ENCODE peak calls at places on chromosomes 1 and 21, in six cellular contexts. One of them, this sample, is unnamed. For H3K9me3, the result is how much of the 10 kb centered on the place peaks cover.

GRCh38 chr1:5926686-5927435 is 65.4 kb downstream of the NPHP4 start:
- DNase-seq in right lobe of liver: no peak
- DNase-seq in Panc1: no peak
- DNase-seq in heart left ventricle: no peak
- DNase-seq in mucosa of descending colon: no peak
- DNase-seq in RWPE2: no peak
- DNase-seq in this sample: no peak

GRCh38 chr1:197736689-197737088 is 38.6 kb downstream of the DENND1B start:
- DNase-seq in RWPE2: no peak
- DNase-seq in mucosa of descending colon: no peak
- DNase-seq in Panc1: no peak
- DNase-seq in heart left ventricle: no peak
- DNase-seq in right lobe of liver: no peak
- DNase-seq in this sample: no peak

GRCh38 chr21:35984654-35985366 is 75.5 kb downstream of the SETD4 start:
- DNase-seq in right lobe of liver: no peak
- DNase-seq in mucosa of descending colon: no peak
- DNase-seq in heart left ventricle: no peak
- DNase-seq in Panc1: no peak
- DNase-seq in RWPE2: no peak
- DNase-seq in this sample: no peak

GRCh38 chr1:115829023-115829674 is 11.8 kb downstream of the NHLH2 start:
- DNase-seq in Panc1: no peak
- DNase-seq in heart left ventricle: no peak
- DNase-seq in mucosa of descending colon: peak
- DNase-seq in right lobe of liver: no peak
- DNase-seq in RWPE2: peak
- DNase-seq in this sample: no peak

GRCh38 chr1:11929849-11930248 is 3.6 kb upstream of the KIAA2013 start:
- DNase-seq in mucosa of descending colon: peak
- DNase-seq in Panc1: no peak
- DNase-seq in right lobe of liver: peak
- DNase-seq in heart left ventricle: peak
- DNase-seq in RWPE2: no peak
- DNase-seq in this sample: no peak

GRCh38 chr1:246136477-246136876 is 370.6 kb downstream of the SMYD3 start:
- DNase-seq in right lobe of liver: no peak
- DNase-seq in heart left ventricle: no peak
- DNase-seq in RWPE2: no peak
- DNase-seq in mucosa of descending colon: no peak
- DNase-seq in Panc1: no peak
- DNase-seq in this sample: no peak

GRCh38 chr1:59669752-59670312 is 144.9 kb upstream of the HOOK1 start:
- DNase-seq in right lobe of liver: no peak
- DNase-seq in Panc1: no peak
- DNase-seq in RWPE2: no peak
- DNase-seq in heart left ventricle: peak
- DNase-seq in mucosa of descending colon: no peak
- DNase-seq in this sample: no peak

GRCh38 chr1:212132040-212132439 is 96.5 kb downstream of the DTL start:
- DNase-seq in mucosa of descending colon: no peak
- DNase-seq in right lobe of liver: no peak
- DNase-seq in RWPE2: no peak
- DNase-seq in Panc1: no peak
- DNase-seq in heart left ventricle: no peak
- DNase-seq in this sample: no peak

GRCh38 chr1:55636691-55637090 is 421.5 kb upstream of the USP24 start:
- DNase-seq in Panc1: no peak
- DNase-seq in mucosa of descending colon: no peak
- DNase-seq in right lobe of liver: no peak
- DNase-seq in RWPE2: no peak
- DNase-seq in heart left ventricle: no peak
- DNase-seq in this sample: no peak

GRCh38 chr1:154736840-154737239 is 128.9 kb upstream of the ADAR start:
- DNase-seq in RWPE2: no peak
- DNase-seq in right lobe of liver: no peak
- DNase-seq in Panc1: no peak
- DNase-seq in heart left ventricle: no peak
- DNase-seq in mucosa of descending colon: no peak
- DNase-seq in this sample: no peak

GRCh38 chr1:165306543-165307434 is 49.7 kb downstream of the LMX1A start:
- DNase-seq in mucosa of descending colon: no peak
- DNase-seq in right lobe of liver: no peak
- DNase-seq in Panc1: no peak
- DNase-seq in heart left ventricle: no peak
- DNase-seq in RWPE2: no peak
- DNase-seq in this sample: no peak

GRCh38 chr1:95309031-95309459 is 75.0 kb downstream of the RWDD3 start:
- DNase-seq in Panc1: no peak
- DNase-seq in heart left ventricle: peak
- DNase-seq in right lobe of liver: no peak
- DNase-seq in RWPE2: no peak
- DNase-seq in mucosa of descending colon: no peak
- DNase-seq in this sample: no peak

GRCh38 chr1:184296466-184297243 is 90.2 kb upstream of the C1orf21 start:
- DNase-seq in mucosa of descending colon: peak
- DNase-seq in RWPE2: no peak
- DNase-seq in Panc1: no peak
- DNase-seq in right lobe of liver: peak
- DNase-seq in heart left ventricle: peak
- DNase-seq in this sample: no peak

GRCh38 chr1:184297244-184297750 is 89.5 kb upstream of the C1orf21 start:
- DNase-seq in right lobe of liver: no peak
- DNase-seq in Panc1: no peak
- DNase-seq in heart left ventricle: no peak
- DNase-seq in mucosa of descending colon: no peak
- DNase-seq in RWPE2: no peak
- DNase-seq in this sample: no peak

GRCh38 chr1:184287001-184287400 is 99.8 kb upstream of the C1orf21 start:
- DNase-seq in RWPE2: no peak
- DNase-seq in mucosa of descending colon: no peak
- DNase-seq in heart left ventricle: no peak
- DNase-seq in Panc1: no peak
- DNase-seq in right lobe of liver: no peak
- DNase-seq in this sample: no peak

GRCh38 chr1:184289825-184290550 is 96.8 kb upstream of the C1orf21 start:
- DNase-seq in mucosa of descending colon: no peak
- DNase-seq in Panc1: no peak
- DNase-seq in right lobe of liver: no peak
- DNase-seq in heart left ventricle: no peak
- DNase-seq in RWPE2: no peak
- DNase-seq in this sample: no peak

DNA sequence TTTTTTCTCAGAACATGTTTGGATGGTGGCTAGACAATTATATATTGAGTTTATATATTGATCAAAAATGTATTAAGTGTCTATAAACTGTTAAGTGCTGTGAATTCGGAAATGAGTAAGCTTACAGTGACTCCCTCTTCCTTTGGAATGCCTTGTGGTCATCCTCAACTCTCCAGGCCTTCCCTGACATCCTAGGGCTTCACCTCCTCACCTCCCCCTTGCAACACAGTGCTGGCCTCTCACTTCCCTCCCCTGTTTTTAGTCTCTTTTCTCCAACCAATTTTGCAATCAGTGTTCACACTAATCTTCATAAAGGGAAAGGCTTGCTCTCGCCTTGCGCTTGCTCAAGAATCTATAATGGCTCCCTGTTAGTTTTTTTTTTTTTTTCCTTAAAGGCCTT is 95.1 kb upstream of the C1orf21 start:
- DNase-seq in mucosa of descending colon: no peak
- DNase-seq in RWPE2: no peak
- DNase-seq in right lobe of liver: no peak
- DNase-seq in Panc1: no peak
- DNase-seq in heart left ventricle: no peak
- DNase-seq in this sample: no peak
- H3K9me3 ChIP-seq in mucosa of descending colon: under half
- H3K9me3 ChIP-seq in RWPE2: under half
- H3K9me3 ChIP-seq in right lobe of liver: under half
- H3K9me3 ChIP-seq in Panc1: under half
- H3K9me3 ChIP-seq in heart left ventricle: under half
- H3K9me3 ChIP-seq in this sample: under half

GRCh38 chr1:48955774-48956173 is 179.1 kb upstream of the BEND5 start:
- DNase-seq in right lobe of liver: no peak
- DNase-seq in Panc1: no peak
- DNase-seq in heart left ventricle: no peak
- DNase-seq in RWPE2: no peak
- DNase-seq in mucosa of descending colon: no peak
- DNase-seq in this sample: no peak

GRCh38 chr1:48947761-48948537 is 171.3 kb upstream of the BEND5 start:
- DNase-seq in RWPE2: no peak
- DNase-seq in heart left ventricle: no peak
- DNase-seq in right lobe of liver: no peak
- DNase-seq in mucosa of descending colon: no peak
- DNase-seq in Panc1: no peak
- DNase-seq in this sample: no peak

DNA sequence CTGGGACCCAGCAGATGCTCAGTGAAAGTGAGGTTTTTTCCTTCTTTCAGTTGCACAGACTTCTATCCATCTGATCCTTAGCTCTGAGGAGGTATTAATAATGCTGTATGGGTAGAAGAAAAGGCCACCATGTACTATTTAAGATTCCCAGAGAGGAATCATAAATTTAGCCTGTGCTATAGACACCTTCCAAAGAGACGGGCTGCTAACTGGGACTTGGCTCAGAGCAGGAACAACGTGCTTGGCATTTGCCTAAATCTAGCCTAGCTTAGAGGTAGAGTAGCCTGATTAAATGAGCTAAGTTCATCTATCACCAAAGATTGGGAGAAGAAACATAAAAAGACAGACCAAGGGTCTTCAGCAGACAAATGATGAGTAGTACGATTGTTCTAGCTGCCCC is 176.9 kb upstream of the BEND5 start:
- DNase-seq in RWPE2: no peak
- DNase-seq in Panc1: no peak
- DNase-seq in heart left ventricle: no peak
- DNase-seq in right lobe of liver: no peak
- DNase-seq in mucosa of descending colon: no peak
- DNase-seq in this sample: no peak
- H3K9me3 ChIP-seq in RWPE2: under half
- H3K9me3 ChIP-seq in Panc1: under half
- H3K9me3 ChIP-seq in heart left ventricle: under half
- H3K9me3 ChIP-seq in right lobe of liver: under half
- H3K9me3 ChIP-seq in mucosa of descending colon: under half
- H3K9me3 ChIP-seq in this sample: under half

DNA sequence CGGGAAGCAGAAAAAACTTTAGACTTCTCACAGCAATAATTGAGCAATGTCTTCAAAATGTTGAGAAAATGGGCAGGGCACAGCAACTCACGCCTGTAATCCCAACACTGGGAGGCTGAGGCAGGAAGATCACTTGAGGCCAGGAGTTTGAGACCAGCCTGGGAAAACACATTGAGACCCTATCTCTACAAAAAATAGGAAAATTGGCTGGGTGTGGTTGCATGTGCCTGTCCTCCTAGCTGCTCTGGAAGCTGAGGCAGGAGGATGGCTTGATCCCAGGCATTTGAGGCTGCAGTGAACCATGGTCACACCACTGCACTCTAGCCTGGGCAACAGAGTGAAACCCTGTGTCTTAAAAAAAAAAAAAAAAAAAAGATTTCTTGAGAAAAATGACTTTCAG is 7.8 kb upstream of the ZFP69 start:
- DNase-seq in right lobe of liver: no peak
- DNase-seq in heart left ventricle: no peak
- DNase-seq in RWPE2: no peak
- DNase-seq in mucosa of descending colon: no peak
- DNase-seq in Panc1: no peak
- DNase-seq in this sample: no peak
- H3K9me3 ChIP-seq in right lobe of liver: under half
- H3K9me3 ChIP-seq in heart left ventricle: half or more
- H3K9me3 ChIP-seq in RWPE2: under half
- H3K9me3 ChIP-seq in mucosa of descending colon: half or more
- H3K9me3 ChIP-seq in Panc1: half or more
- H3K9me3 ChIP-seq in this sample: under half

GRCh38 chr21:37384416-37384815 is 17.8 kb downstream of the DYRK1A start:
- DNase-seq in Panc1: no peak
- DNase-seq in heart left ventricle: no peak
- DNase-seq in mucosa of descending colon: no peak
- DNase-seq in right lobe of liver: no peak
- DNase-seq in RWPE2: no peak
- DNase-seq in this sample: no peak

GRCh38 chr21:37380349-37381323 is 14.1 kb downstream of the DYRK1A start:
- DNase-seq in right lobe of liver: peak
- DNase-seq in mucosa of descending colon: peak
- DNase-seq in heart left ventricle: no peak
- DNase-seq in RWPE2: no peak
- DNase-seq in Panc1: no peak
- DNase-seq in this sample: no peak

GRCh38 chr21:37383784-37384311 is 17.3 kb downstream of the DYRK1A start:
- DNase-seq in RWPE2: no peak
- DNase-seq in mucosa of descending colon: no peak
- DNase-seq in heart left ventricle: no peak
- DNase-seq in Panc1: no peak
- DNase-seq in right lobe of liver: no peak
- DNase-seq in this sample: no peak

GRCh38 chr21:37383066-37383465 is 16.5 kb downstream of the DYRK1A start:
- DNase-seq in RWPE2: no peak
- DNase-seq in right lobe of liver: no peak
- DNase-seq in heart left ventricle: no peak
- DNase-seq in Panc1: no peak
- DNase-seq in mucosa of descending colon: no peak
- DNase-seq in this sample: no peak

DNA sequence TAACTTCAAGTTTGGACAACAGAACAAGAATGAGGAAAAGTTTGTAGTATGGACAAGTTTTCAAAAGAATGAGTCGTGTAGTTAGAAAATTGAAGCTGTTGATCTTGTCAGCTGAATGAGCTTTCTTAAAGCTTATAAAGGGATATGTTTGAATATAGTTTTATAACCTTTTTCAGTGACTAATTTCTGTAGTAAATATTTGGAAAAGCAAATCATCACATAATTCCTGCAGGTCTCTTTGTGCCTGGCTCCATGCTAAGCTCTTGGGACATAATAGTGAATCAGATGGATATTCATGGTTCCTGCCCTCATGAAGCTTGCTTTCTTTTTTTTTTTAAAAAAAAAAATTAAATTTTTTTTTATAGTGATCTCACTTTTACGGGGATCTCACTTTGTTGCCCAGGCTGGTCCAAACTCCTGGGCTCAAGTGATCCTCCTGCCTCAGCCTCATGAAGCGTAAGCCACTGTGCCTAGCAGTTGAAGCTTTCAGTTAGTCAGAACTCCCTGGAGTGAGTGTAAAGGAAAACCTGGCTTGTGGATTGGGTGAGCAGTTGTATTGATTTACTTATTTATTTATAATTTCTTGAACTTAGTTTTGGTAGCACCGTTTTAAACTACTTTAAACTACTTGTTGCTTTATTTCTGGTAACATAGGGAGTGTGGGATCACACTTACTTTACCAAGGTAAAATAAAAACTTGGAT is 15.5 kb downstream of the DYRK1A start:
- DNase-seq in right lobe of liver: no peak
- DNase-seq in Panc1: no peak
- DNase-seq in mucosa of descending colon: no peak
- DNase-seq in RWPE2: no peak
- DNase-seq in heart left ventricle: no peak
- DNase-seq in this sample: no peak
- H3K9me3 ChIP-seq in right lobe of liver: under half
- H3K9me3 ChIP-seq in Panc1: under half
- H3K9me3 ChIP-seq in mucosa of descending colon: under half
- H3K9me3 ChIP-seq in RWPE2: under half
- H3K9me3 ChIP-seq in heart left ventricle: under half
- H3K9me3 ChIP-seq in this sample: under half

This sample was measured in T-helper 17 cell.